ENCODE peak calls at places on chromosomes 2 and 18, in five cellular contexts. R, G, I, C and V are unnamed samples.

GRCh38 chr18:55243852-55244251 is 284.6 kb upstream of the CCDC68 start:
- DNase-seq in R (peak), G (no peak), I (peak), C (no peak), V (no peak)

GRCh38 chr18:72866572-72866900 is 1.3 kb downstream of the NETO1 start:
- DNase-seq in R (no peak), G (no peak), I (no peak), C (no peak), V (no peak)

GRCh38 chr2:53913721-53914120 is 54.0 kb upstream of the GPR75 start:
- DNase-seq in R (no peak), G (no peak), I (peak), C (no peak), V (no peak)

GRCh38 chr2:161165266-161165665 is 5.0 kb downstream of the TANK start:
- DNase-seq in R (peak), G (no peak), I (peak), C (no peak), V (no peak)

GRCh38 chr2:234863043-234863934 is 88.5 kb upstream of the SH3BP4 start:
- DNase-seq in R (no peak), G (peak), I (no peak), C (no peak), V (no peak)

GRCh38 chr2:190649798-190650390 is 1.0 kb downstream of the NAB1 start:
- DNase-seq in R (no peak), G (peak), I (no peak), C (no peak), V (no peak)

GRCh38 chr2:111121028-111121872 is 536 bp downstream of the BCL2L11 start:
- DNase-seq in R (no peak), G (peak), I (no peak), C (peak), V (no peak)

GRCh38 chr2:191638079-191638801 is 39.7 kb upstream of the NABP1 start:
- DNase-seq in R (no peak), G (peak), I (no peak), C (no peak), V (peak)

GRCh38 chr18:47420130-47420529 is 168.7 kb upstream of the SKOR2 start:
- DNase-seq in R (no peak), G (no peak), I (no peak), C (no peak), V (no peak)

GRCh38 chr2:172084484-172084733 is 898 bp upstream of the DLX1 start:
- DNase-seq in R (no peak), G (no peak), I (no peak), C (no peak), V (no peak)

GRCh38 chr18:55549474-55550104 is 38.4 kb downstream of the TCF4 start:
- DNase-seq in R (no peak), G (no peak), I (no peak), C (no peak), V (no peak)

GRCh38 chr18:33014060-33014796 is 241.4 kb upstream of the KLHL14 start:
- DNase-seq in R (no peak), G (no peak), I (no peak), C (no peak), V (no peak)

GRCh38 chr2:71370015-71370414 is 38.4 kb downstream of the ZNF638 start:
- DNase-seq in R (no peak), G (no peak), I (no peak), C (no peak), V (no peak)

GRCh38 chr18:74778191-74778847 is 180.6 kb downstream of the ZNF407 start:
- DNase-seq in R (no peak), G (no peak), I (no peak), C (no peak), V (no peak)

GRCh38 chr2:58701688-58702301 is 460.7 kb upstream of the FANCL start:
- DNase-seq in R (no peak), G (no peak), I (no peak), C (no peak), V (no peak)

GRCh38 chr2:7288484-7288883 is 371.3 kb downstream of the RNF144A start:
- DNase-seq in R (no peak), G (no peak), I (no peak), C (no peak), V (no peak)

GRCh38 chr2:96949701-96950350 is 36.6 kb downstream of the FAM178B start:
- DNase-seq in R (no peak), G (no peak), I (no peak), C (no peak), V (no peak)

GRCh38 chr18:74895686-74896085 is 298.0 kb downstream of the ZNF407 start:
- DNase-seq in R (no peak), G (no peak), I (no peak), C (no peak), V (no peak)

GRCh38 chr2:12057436-12058166 is 311.2 kb downstream of the LPIN1 start:
- DNase-seq in R (no peak), G (no peak), I (no peak), C (no peak), V (no peak)

GRCh38 chr18:36851202-36851590 is 22.3 kb downstream of the KIAA1328 start:
- DNase-seq in R (no peak), G (no peak), I (no peak), C (no peak), V (no peak)

GRCh38 chr2:55519908-55520885 is 679 bp downstream of the CFAP36 start:
- DNase-seq in R (no peak), G (peak), I (no peak), C (peak), V (no peak)

GRCh38 chr2:174605687-174606086 is 8.1 kb upstream of the WIPF1 start:
- DNase-seq in R (no peak), G (peak), I (no peak), C (no peak), V (no peak)

GRCh38 chr2:104125096-104125495 is 728.8 kb upstream of the POU3F3 start:
- DNase-seq in R (no peak), G (no peak), I (no peak), C (no peak), V (no peak)

GRCh38 chr2:23586691-23587090 is 201.7 kb downstream of the KLHL29 start:
- DNase-seq in R (no peak), G (no peak), I (no peak), C (peak), V (no peak)

GRCh38 chr2:235005023-235005422 is 53.2 kb downstream of the SH3BP4 start:
- DNase-seq in R (no peak), G (no peak), I (no peak), C (no peak), V (no peak)

GRCh38 chr2:12979066-12979465 is 262.3 kb downstream of the TRIB2 start:
- DNase-seq in R (no peak), G (no peak), I (no peak), C (no peak), V (no peak)

GRCh38 chr18:79479114-79479760 is 83.5 kb downstream of the NFATC1 start:
- DNase-seq in R (no peak), G (no peak), I (no peak), C (no peak), V (no peak)

GRCh38 chr2:25098056-25098455 is 56.2 kb downstream of the EFR3B start:
- DNase-seq in R (no peak), G (no peak), I (no peak), C (no peak), V (no peak)

GRCh38 chr2:33205693-33206434 is 259.1 kb downstream of the LTBP1 start:
- DNase-seq in R (peak), G (no peak), I (no peak), C (no peak), V (no peak)

GRCh38 chr18:51107594-51108305 is 77.7 kb downstream of the SMAD4 start:
- DNase-seq in R (no peak), G (no peak), I (no peak), C (no peak), V (no peak)

GRCh38 chr2:173982918-173983317 is 17.7 kb upstream of the SP3 start:
- DNase-seq in R (no peak), G (no peak), I (no peak), C (no peak), V (no peak)

GRCh38 chr18:9877655-9878014 is 8.1 kb upstream of the TXNDC2 start:
- DNase-seq in R (no peak), G (no peak), I (no peak), C (no peak), V (no peak)

GRCh38 chr18:30376515-30376914 is 666.0 kb downstream of the DSC3 start:
- DNase-seq in R (no peak), G (peak), I (no peak), C (no peak), V (no peak)

GRCh38 chr2:20092226-20092900 is 40.9 kb upstream of the LAPTM4A start:
- DNase-seq in R (no peak), G (no peak), I (no peak), C (no peak), V (no peak)

GRCh38 chr2:98569197-98569793 is 39.0 kb downstream of the COA5 start:
- DNase-seq in R (no peak), G (peak), I (no peak), C (peak), V (no peak)

GRCh38 chr18:76633504-76634259 is 138.6 kb upstream of the ZNF516 start:
- DNase-seq in R (no peak), G (no peak), I (no peak), C (no peak), V (no peak)

GRCh38 chr2:8546319-8547283 is 135.3 kb upstream of the ID2 start:
- DNase-seq in R (no peak), G (no peak), I (no peak), C (peak), V (no peak)

GRCh38 chr2:176104338-176105077 is 2.6 kb upstream of the HOXD11 start:
- DNase-seq in R (no peak), G (peak), I (peak), C (no peak), V (no peak)
- TF ChIP-seq CTCF in R (no peak), G (no peak), I (no peak), C (no peak), V (no peak)

DNA sequence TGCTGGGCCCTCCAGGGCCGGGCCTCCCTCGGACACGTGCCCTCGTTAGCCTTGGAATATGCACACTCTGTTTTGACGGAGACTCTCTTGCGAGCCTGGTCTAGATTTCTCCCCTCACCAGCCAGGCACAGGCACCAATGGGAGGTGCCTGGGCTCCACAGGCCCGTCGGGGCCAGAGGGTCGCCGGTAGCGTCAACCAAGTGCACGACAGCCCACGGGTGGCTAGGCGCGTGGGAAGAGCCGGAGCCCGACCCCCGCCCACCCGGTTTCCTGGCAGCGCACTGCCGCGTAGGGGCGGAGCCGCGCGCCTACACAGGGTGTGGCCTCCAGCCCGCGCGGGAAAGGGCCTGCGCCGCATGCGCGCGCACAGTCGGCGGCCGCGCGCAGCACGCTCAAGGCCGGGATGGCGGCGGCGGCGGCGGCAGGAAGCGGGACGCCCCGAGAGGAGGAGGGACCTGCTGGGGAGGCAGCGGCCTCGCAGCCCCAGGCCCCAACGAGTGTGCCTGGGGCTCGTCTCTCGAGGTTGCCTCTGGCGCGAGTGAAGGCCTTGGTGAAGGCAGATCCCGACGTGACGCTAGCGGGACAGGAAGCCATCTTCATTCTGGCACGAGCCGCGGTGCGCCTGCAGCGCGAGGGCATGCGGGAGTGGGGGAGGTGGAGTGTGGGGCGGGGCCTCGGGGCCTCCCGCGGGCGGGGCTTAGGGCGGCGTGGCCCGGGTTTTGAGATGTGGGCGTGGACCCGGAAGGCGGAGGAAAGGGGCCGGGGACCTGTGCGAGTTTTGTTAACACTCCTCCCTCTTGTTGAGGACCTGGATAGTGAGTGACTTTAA is at the start of gene POLE4:
- DNase-seq in R (peak), G (peak), I (no peak), C (peak), V (peak)
- TF ChIP-seq CTCF in R (no peak), G (no peak), I (no peak), C (peak), V (no peak)

GRCh38 chr2:120878970-120879369 is 143.3 kb downstream of the GLI2 start:
- DNase-seq in R (no peak), G (no peak), I (no peak), C (no peak), V (no peak)

GRCh38 chr2:120881981-120882788 is 146.5 kb downstream of the GLI2 start:
- DNase-seq in R (no peak), G (no peak), I (no peak), C (no peak), V (no peak)

GRCh38 chr2:120877409-120877808 is 141.7 kb downstream of the GLI2 start:
- DNase-seq in R (no peak), G (no peak), I (no peak), C (no peak), V (no peak)

GRCh38 chr2:120880381-120880780 is 144.7 kb downstream of the GLI2 start:
- DNase-seq in R (no peak), G (no peak), I (no peak), C (no peak), V (no peak)

DNA sequence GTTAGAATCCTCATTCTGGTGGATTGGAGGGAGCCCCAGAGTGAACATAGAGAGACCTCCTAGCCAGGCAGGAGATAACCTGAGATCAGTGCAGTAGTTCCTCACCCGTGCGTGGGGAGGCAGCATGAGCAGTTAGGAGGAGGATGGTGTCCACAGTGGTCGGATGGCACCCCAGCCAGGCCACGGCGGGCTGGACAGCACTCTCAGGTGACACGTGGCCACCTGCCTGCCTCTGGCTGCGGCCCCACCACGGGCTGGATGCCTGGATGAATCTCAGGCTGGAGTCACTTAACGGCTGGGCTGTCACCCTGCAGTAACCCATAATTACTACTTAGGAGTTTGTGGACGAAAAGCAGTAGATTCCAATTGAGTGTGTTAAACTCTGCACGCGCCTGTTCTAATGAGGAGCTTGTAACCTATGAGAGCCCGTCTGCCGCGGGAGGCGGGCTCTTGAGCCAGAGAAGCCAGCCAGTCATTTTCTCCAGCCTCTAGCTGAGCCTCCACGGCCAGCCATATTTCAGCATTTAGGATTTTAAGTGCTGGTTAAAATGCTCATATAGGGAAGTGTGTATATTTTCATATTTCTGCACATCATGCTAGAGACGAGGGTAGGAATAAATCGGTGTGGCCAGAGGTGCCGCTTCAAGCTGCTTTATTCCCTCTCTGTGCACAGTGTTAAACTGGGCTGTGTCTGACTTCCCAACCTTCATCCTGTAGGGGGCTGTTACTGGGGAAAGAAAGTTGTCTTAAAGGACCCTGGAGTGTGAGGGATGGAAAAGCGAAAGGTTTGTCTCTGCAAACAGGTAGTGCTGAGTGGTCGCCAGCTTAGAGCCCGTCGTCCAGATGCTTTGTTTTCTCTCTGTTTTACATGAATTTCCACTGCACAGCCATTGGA is 144.0 kb downstream of the GLI2 start:
- DNase-seq in R (no peak), G (peak), I (no peak), C (no peak), V (no peak)
- TF ChIP-seq CTCF in R (no peak), G (peak), I (no peak), C (no peak), V (no peak)

DNA sequence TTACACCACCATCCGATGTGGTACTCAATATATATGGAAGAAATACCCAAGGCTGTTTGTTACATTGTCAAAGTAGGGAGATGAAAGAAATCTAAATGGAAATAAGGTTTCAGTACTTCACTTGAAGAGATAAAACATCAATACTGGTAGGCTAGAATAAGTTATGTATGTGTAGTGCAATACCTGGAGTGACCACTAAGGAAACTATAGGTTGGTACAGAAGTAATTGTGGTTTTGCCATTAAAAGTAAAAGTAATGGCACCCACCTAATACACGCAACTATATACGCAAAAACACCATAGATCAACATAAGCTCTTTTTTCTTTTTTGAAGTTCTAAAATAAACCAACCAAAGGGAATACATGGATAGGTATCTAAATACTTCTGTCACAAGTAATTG is 143.2 kb upstream of the KYNU start:
- DNase-seq in R (no peak), G (no peak), I (no peak), C (no peak), V (no peak)
- TF ChIP-seq CTCF in R (no peak), G (no peak), I (no peak), C (no peak), V (no peak)

GRCh38 chr18:48991299-48992055 is 40.7 kb upstream of the SMAD7 start:
- DNase-seq in R (no peak), G (no peak), I (no peak), C (no peak), V (no peak)

GRCh38 chr18:48992133-48992532 is 41.4 kb upstream of the SMAD7 start:
- DNase-seq in R (no peak), G (no peak), I (no peak), C (no peak), V (no peak)

GRCh38 chr18:48994044-48994651 is 43.4 kb upstream of the SMAD7 start:
- DNase-seq in R (peak), G (no peak), I (peak), C (no peak), V (no peak)

GRCh38 chr18:48993586-48993985 is 42.8 kb upstream of the SMAD7 start:
- DNase-seq in R (no peak), G (no peak), I (no peak), C (no peak), V (no peak)

DNA sequence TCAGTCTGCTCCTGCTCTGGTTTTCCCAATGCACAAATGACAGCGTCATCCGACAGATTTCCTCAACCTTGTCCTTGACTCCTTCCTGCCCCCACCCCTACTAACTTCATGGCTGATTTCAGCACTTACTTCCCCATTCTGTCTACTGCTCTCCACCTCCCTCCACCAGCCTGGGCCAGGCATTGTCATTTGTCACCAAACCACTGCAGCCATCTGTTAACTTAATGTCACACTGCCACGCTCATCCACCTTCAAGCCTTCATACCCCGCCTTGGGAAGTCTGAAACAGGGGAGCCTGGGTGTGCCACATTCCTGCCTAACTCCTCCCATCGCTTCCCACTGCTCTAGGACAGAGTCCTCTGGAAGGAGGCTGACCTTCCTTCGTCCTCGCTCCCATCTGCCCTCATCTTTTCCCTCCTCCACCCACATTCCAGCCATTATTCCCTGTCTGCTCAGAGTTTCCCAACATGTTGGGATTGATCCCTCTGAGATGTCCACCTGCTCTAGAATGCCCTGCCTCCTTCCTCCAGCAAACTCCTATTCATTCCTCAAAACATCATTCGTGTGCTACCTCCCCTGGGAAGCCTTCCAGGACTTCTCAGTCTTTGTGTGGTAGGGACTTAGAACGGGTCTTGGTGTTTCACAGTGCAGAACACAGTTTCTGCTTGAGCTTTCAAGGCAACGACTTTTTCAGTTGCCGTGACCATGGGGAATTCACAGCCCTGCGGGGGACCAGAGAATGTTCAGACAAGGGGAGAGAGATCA is 42.2 kb upstream of the SMAD7 start:
- DNase-seq in R (no peak), G (no peak), I (no peak), C (no peak), V (no peak)
- TF ChIP-seq CTCF in R (no peak), G (no peak), I (no peak), C (no peak), V (no peak)

GRCh38 chr18:65988371-65988770 is 237.6 kb downstream of the CDH7 start:
- DNase-seq in R (no peak), G (no peak), I (no peak), C (no peak), V (no peak)

GRCh38 chr18:65988972-65989371 is 238.2 kb downstream of the CDH7 start:
- DNase-seq in R (no peak), G (no peak), I (no peak), C (no peak), V (no peak)

GRCh38 chr18:65983750-65984149 is 232.9 kb downstream of the CDH7 start:
- DNase-seq in R (no peak), G (peak), I (no peak), C (no peak), V (no peak)
- TF ChIP-seq CTCF in R (no peak), G (peak), I (no peak), C (no peak), V (no peak)